ENCODE peak calls at places on chromosomes 3 and 15, in five cellular contexts. One of them, this sample, is unnamed. For H3K4me1, the result is how much of the 10 kb centered on the place peaks cover.

GRCh38 chr3:111851511-111851954 is 7.5 kb upstream of the PHLDB2 start:
- DNase-seq in tibial nerve: no peak
- DNase-seq in OCI-LY7: no peak
- DNase-seq in mesenchymal stem cell: peak
- DNase-seq in fibroblast of lung: peak
- DNase-seq in this sample: no peak

GRCh38 chr3:41247055-41247454 is 47.8 kb downstream of the CTNNB1 start:
- DNase-seq in tibial nerve: no peak
- DNase-seq in OCI-LY7: no peak
- DNase-seq in mesenchymal stem cell: no peak
- DNase-seq in fibroblast of lung: no peak
- DNase-seq in this sample: no peak

GRCh38 chr3:107690522-107691138 is 167.9 kb downstream of the BBX start:
- DNase-seq in tibial nerve: peak
- DNase-seq in OCI-LY7: peak
- DNase-seq in mesenchymal stem cell: peak
- DNase-seq in fibroblast of lung: peak
- DNase-seq in this sample: no peak

GRCh38 chr15:52252781-52253180 is 42.8 kb downstream of the MYO5C start:
- DNase-seq in tibial nerve: no peak
- DNase-seq in OCI-LY7: no peak
- DNase-seq in mesenchymal stem cell: peak
- DNase-seq in fibroblast of lung: peak
- DNase-seq in this sample: no peak

GRCh38 chr15:39786444-39787056 is 3.9 kb upstream of the FSIP1 start:
- DNase-seq in tibial nerve: no peak
- DNase-seq in OCI-LY7: peak
- DNase-seq in mesenchymal stem cell: peak
- DNase-seq in fibroblast of lung: peak
- DNase-seq in this sample: no peak

GRCh38 chr3:66253790-66254620 is 33.2 kb downstream of the SLC25A26 start:
- DNase-seq in tibial nerve: no peak
- DNase-seq in OCI-LY7: peak
- DNase-seq in mesenchymal stem cell: peak
- DNase-seq in fibroblast of lung: peak
- DNase-seq in this sample: no peak

GRCh38 chr3:184597783-184598182 is 36.2 kb downstream of the EPHB3 start:
- DNase-seq in tibial nerve: no peak
- DNase-seq in OCI-LY7: no peak
- DNase-seq in mesenchymal stem cell: no peak
- DNase-seq in fibroblast of lung: no peak
- DNase-seq in this sample: no peak

GRCh38 chr3:20696393-20697045 is 510.5 kb upstream of the SGO1 start:
- DNase-seq in tibial nerve: no peak
- DNase-seq in OCI-LY7: no peak
- DNase-seq in mesenchymal stem cell: no peak
- DNase-seq in fibroblast of lung: no peak
- DNase-seq in this sample: no peak

GRCh38 chr3:194120789-194121770 is 14.9 kb upstream of the HES1 start:
- DNase-seq in tibial nerve: no peak
- DNase-seq in OCI-LY7: peak
- DNase-seq in mesenchymal stem cell: no peak
- DNase-seq in fibroblast of lung: no peak
- DNase-seq in this sample: no peak

GRCh38 chr3:38004415-38005075 is 14.0 kb downstream of the VILL start:
- DNase-seq in tibial nerve: peak
- DNase-seq in OCI-LY7: peak
- DNase-seq in mesenchymal stem cell: peak
- DNase-seq in fibroblast of lung: peak
- DNase-seq in this sample: peak

GRCh38 chr3:194489736-194490612 is 3.2 kb upstream of the ATP13A3 start:
- DNase-seq in tibial nerve: no peak
- DNase-seq in OCI-LY7: peak
- DNase-seq in mesenchymal stem cell: peak
- DNase-seq in fibroblast of lung: peak
- DNase-seq in this sample: peak

GRCh38 chr3:102745881-102746280 is 311.1 kb downstream of the ZPLD1 start:
- DNase-seq in tibial nerve: no peak
- DNase-seq in OCI-LY7: no peak
- DNase-seq in mesenchymal stem cell: no peak
- DNase-seq in fibroblast of lung: peak
- DNase-seq in this sample: no peak

GRCh38 chr3:19065027-19065426 is 83.3 kb upstream of the KCNH8 start:
- DNase-seq in tibial nerve: no peak
- DNase-seq in OCI-LY7: peak
- DNase-seq in mesenchymal stem cell: no peak
- DNase-seq in fibroblast of lung: no peak
- DNase-seq in this sample: no peak

GRCh38 chr15:38130739-38131498 is 121.7 kb upstream of the SPRED1 start:
- DNase-seq in tibial nerve: peak
- DNase-seq in OCI-LY7: peak
- DNase-seq in mesenchymal stem cell: peak
- DNase-seq in fibroblast of lung: peak
- DNase-seq in this sample: peak

GRCh38 chr3:56919797-56920195 is 118.0 kb upstream of the ARHGEF3 start:
- DNase-seq in tibial nerve: no peak
- DNase-seq in OCI-LY7: no peak
- DNase-seq in mesenchymal stem cell: no peak
- DNase-seq in fibroblast of lung: no peak
- DNase-seq in this sample: no peak

GRCh38 chr15:60901647-60902046 is 327.5 kb downstream of the RORA start:
- DNase-seq in tibial nerve: no peak
- DNase-seq in OCI-LY7: no peak
- DNase-seq in mesenchymal stem cell: no peak
- DNase-seq in fibroblast of lung: no peak
- DNase-seq in this sample: no peak

GRCh38 chr15:78178056-78178455 is 28.9 kb downstream of the IDH3A start:
- DNase-seq in tibial nerve: no peak
- DNase-seq in OCI-LY7: no peak
- DNase-seq in mesenchymal stem cell: no peak
- DNase-seq in fibroblast of lung: no peak
- DNase-seq in this sample: no peak

GRCh38 chr3:45635475-45636256 is 41.1 kb downstream of the LIMD1 start:
- DNase-seq in tibial nerve: no peak
- DNase-seq in OCI-LY7: no peak
- DNase-seq in mesenchymal stem cell: peak
- DNase-seq in fibroblast of lung: peak
- DNase-seq in this sample: no peak

GRCh38 chr3:141998674-141999290 is 122.3 kb downstream of the ATP1B3 start:
- DNase-seq in tibial nerve: no peak
- DNase-seq in OCI-LY7: no peak
- DNase-seq in mesenchymal stem cell: peak
- DNase-seq in fibroblast of lung: peak
- DNase-seq in this sample: no peak

GRCh38 chr3:181712505-181713299 is 977 bp downstream of the SOX2 start:
- DNase-seq in tibial nerve: no peak
- DNase-seq in OCI-LY7: peak
- DNase-seq in mesenchymal stem cell: peak
- DNase-seq in fibroblast of lung: peak
- DNase-seq in this sample: no peak

GRCh38 chr3:140223631-140224030 is 288.6 kb downstream of the CLSTN2 start:
- DNase-seq in tibial nerve: no peak
- DNase-seq in OCI-LY7: no peak
- DNase-seq in mesenchymal stem cell: no peak
- DNase-seq in fibroblast of lung: peak
- DNase-seq in this sample: no peak

GRCh38 chr3:158152186-158152585 is 42.3 kb downstream of the RSRC1 start:
- DNase-seq in tibial nerve: no peak
- DNase-seq in OCI-LY7: no peak
- DNase-seq in mesenchymal stem cell: peak
- DNase-seq in fibroblast of lung: peak
- DNase-seq in this sample: no peak

DNA sequence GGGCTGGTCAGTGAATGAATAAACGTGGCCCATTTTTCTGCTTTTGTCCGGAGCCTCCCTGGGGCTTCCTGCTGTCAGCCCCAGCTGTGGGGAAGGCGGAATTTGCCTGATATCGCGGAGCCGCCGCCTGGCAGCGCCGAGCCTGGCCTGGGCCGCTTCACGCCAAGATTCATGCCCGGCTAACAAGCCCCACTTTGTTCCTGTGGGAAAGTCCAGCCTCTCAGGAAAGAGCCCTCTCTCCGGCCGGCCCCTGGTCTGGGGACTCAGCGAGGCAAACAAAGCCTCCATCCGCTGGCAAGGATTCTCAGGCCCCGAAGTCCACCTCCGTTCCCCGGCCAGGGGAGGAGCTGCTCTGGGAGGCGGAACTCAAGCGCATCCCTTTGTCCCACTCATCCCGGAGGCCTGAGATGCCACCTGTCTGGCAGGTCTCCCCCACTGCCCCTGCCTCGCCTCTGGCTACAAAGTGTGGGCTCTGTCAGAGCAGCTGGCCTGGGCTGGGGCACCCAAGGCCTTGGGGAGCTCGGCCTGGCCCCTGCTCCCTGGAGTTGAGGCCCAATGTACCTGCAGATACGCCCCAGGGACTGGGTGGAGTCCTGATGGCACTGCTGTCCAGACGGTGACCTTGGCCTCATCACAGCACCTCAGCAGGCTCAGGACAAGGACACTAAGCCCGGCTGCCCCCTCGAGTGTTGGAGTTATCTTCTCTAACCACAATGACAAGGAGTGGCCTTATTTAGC is 51.5 kb upstream of the SLC6A11 start:
- DNase-seq in tibial nerve: no peak
- DNase-seq in OCI-LY7: no peak
- DNase-seq in mesenchymal stem cell: no peak
- DNase-seq in fibroblast of lung: no peak
- DNase-seq in this sample: no peak
- H3K4me1 ChIP-seq in tibial nerve: under half
- H3K4me1 ChIP-seq in OCI-LY7: under half
- H3K4me1 ChIP-seq in mesenchymal stem cell: under half
- H3K4me1 ChIP-seq in fibroblast of lung: under half
- H3K4me1 ChIP-seq in this sample: under half

GRCh38 chr15:88031461-88031860 is 225.1 kb downstream of the NTRK3 start:
- DNase-seq in tibial nerve: no peak
- DNase-seq in OCI-LY7: no peak
- DNase-seq in mesenchymal stem cell: no peak
- DNase-seq in fibroblast of lung: no peak
- DNase-seq in this sample: no peak

GRCh38 chr15:88035381-88035780 is 221.2 kb downstream of the NTRK3 start:
- DNase-seq in tibial nerve: no peak
- DNase-seq in OCI-LY7: no peak
- DNase-seq in mesenchymal stem cell: no peak
- DNase-seq in fibroblast of lung: no peak
- DNase-seq in this sample: no peak

GRCh38 chr15:88029696-88030095 is 226.8 kb downstream of the NTRK3 start:
- DNase-seq in tibial nerve: no peak
- DNase-seq in OCI-LY7: no peak
- DNase-seq in mesenchymal stem cell: no peak
- DNase-seq in fibroblast of lung: peak
- DNase-seq in this sample: no peak

GRCh38 chr15:88036154-88036839 is 220.2 kb downstream of the NTRK3 start:
- DNase-seq in tibial nerve: no peak
- DNase-seq in OCI-LY7: no peak
- DNase-seq in mesenchymal stem cell: no peak
- DNase-seq in fibroblast of lung: no peak
- DNase-seq in this sample: no peak

GRCh38 chr15:88032787-88033186 is 223.8 kb downstream of the NTRK3 start:
- DNase-seq in tibial nerve: no peak
- DNase-seq in OCI-LY7: no peak
- DNase-seq in mesenchymal stem cell: no peak
- DNase-seq in fibroblast of lung: peak
- DNase-seq in this sample: no peak
- H3K27ac ChIP-seq in tibial nerve: no peak
- H3K27ac ChIP-seq in OCI-LY7: no peak
- H3K27ac ChIP-seq in mesenchymal stem cell: no peak
- H3K27ac ChIP-seq in fibroblast of lung: no peak
- H3K27ac ChIP-seq in this sample: no peak

DNA sequence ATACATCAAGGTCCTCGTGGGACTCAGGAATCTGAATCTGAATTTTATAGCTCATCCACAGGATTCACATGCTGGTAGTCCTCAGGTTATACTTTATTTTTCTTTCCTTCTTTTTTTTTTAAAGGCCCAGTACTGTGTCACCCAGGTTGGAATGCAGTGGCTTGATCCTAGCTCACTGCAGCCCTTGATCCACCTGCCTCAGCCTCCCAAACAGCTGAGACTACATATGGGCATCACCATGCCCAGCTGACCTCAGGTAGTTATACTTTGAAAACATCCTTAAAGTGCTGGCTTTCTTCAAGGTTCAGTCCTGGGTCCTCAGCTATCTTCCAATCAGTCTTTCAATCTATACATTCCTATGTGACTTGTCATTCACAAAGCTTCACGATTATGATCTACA is 38.2 kb downstream of the SNX4 start:
- DNase-seq in tibial nerve: no peak
- DNase-seq in OCI-LY7: no peak
- DNase-seq in mesenchymal stem cell: no peak
- DNase-seq in fibroblast of lung: no peak
- DNase-seq in this sample: no peak
- H3K4me3 ChIP-seq in tibial nerve: no peak
- H3K4me3 ChIP-seq in OCI-LY7: no peak
- H3K4me3 ChIP-seq in mesenchymal stem cell: no peak
- H3K4me3 ChIP-seq in fibroblast of lung: no peak
- H3K4me3 ChIP-seq in this sample: no peak

GRCh38 chr3:189683576-189684255 is 52.5 kb downstream of the TP63 start:
- DNase-seq in tibial nerve: no peak
- DNase-seq in OCI-LY7: no peak
- DNase-seq in mesenchymal stem cell: no peak
- DNase-seq in fibroblast of lung: peak
- DNase-seq in this sample: no peak
- H3K4me1 ChIP-seq in tibial nerve: under half
- H3K4me1 ChIP-seq in OCI-LY7: under half
- H3K4me1 ChIP-seq in mesenchymal stem cell: under half
- H3K4me1 ChIP-seq in fibroblast of lung: under half
- H3K4me1 ChIP-seq in this sample: under half

GRCh38 chr3:68666409-68667193 is 265.7 kb downstream of the TAFA4 start:
- DNase-seq in tibial nerve: no peak
- DNase-seq in OCI-LY7: no peak
- DNase-seq in mesenchymal stem cell: peak
- DNase-seq in fibroblast of lung: no peak
- DNase-seq in this sample: no peak
- H3K27ac ChIP-seq in tibial nerve: no peak
- H3K27ac ChIP-seq in OCI-LY7: no peak
- H3K27ac ChIP-seq in mesenchymal stem cell: no peak
- H3K27ac ChIP-seq in fibroblast of lung: no peak
- H3K27ac ChIP-seq in this sample: no peak

GRCh38 chr15:56678562-56678961 is 54.7 kb downstream of the ZNF280D start:
- DNase-seq in tibial nerve: no peak
- DNase-seq in OCI-LY7: no peak
- DNase-seq in mesenchymal stem cell: no peak
- DNase-seq in fibroblast of lung: no peak
- DNase-seq in this sample: no peak

GRCh38 chr15:56679247-56679646 is 54.1 kb downstream of the ZNF280D start:
- DNase-seq in tibial nerve: no peak
- DNase-seq in OCI-LY7: no peak
- DNase-seq in mesenchymal stem cell: no peak
- DNase-seq in fibroblast of lung: no peak
- DNase-seq in this sample: no peak

DNA sequence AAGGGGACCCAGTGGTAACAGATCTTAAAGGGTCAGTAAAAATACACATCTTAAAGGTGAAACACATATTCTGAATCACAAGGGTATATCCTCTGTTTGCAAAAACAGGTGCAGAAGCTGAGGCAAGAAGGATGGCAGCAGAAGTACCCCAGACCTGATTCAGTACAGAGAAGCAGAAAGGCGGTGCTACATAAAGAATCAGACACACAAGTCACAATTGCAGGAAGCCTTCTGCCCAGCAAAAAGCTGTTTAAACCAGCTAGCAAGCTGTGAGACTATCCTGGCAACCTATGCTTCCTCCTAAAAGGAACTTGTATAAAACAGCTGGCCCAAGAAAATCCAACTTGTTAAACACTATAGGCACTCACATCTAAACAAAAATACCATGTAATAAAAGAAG is 49.4 kb downstream of the ZNF280D start:
- DNase-seq in tibial nerve: no peak
- DNase-seq in OCI-LY7: peak
- DNase-seq in mesenchymal stem cell: no peak
- DNase-seq in fibroblast of lung: no peak
- DNase-seq in this sample: no peak
- H3K4me3 ChIP-seq in tibial nerve: no peak
- H3K4me3 ChIP-seq in OCI-LY7: no peak
- H3K4me3 ChIP-seq in mesenchymal stem cell: no peak
- H3K4me3 ChIP-seq in fibroblast of lung: no peak
- H3K4me3 ChIP-seq in this sample: no peak